ENCODE peak calls at places on chromosomes 6 and 20, in ten cellular contexts. M is choroid plexus epithelial cell, D is astrocyte of the spinal cord, P is AG04450, N is psoas muscle, Y is MM.1S, F is LNCaP clone FGC, R is AG10803, W is fibroblast of pulmonary artery, I is lower lobe of right lung. X is an unnamed sample.

GRCh38 chr20:39706089-39706721 is 744.1 kb downstream of the DHX35 start:
- DNase-seq in Y (no peak), D (peak; percentile 33), P (no peak), M (peak; percentile 3), N (no peak), I (no peak), R (no peak), W (no peak), F (no peak), X (no peak)

GRCh38 chr6:48928937-48929336 is 534.1 kb downstream of the MMUT start:
- DNase-seq in N (no peak), W (no peak), D (no peak), M (peak; percentile 10), F (no peak), P (no peak), R (no peak), I (no peak), Y (no peak), X (no peak)

GRCh38 chr20:48335421-48336090 is 492.2 kb downstream of the PREX1 start:
- DNase-seq in Y (no peak), I (no peak), F (no peak), W (no peak), N (no peak), R (no peak), M (no peak), D (no peak), P (no peak), X (no peak)

GRCh38 chr20:58149412-58150091 is 78.9 kb downstream of the ANKRD60 start:
- DNase-seq in I (no peak), D (no peak), W (no peak), P (no peak), F (no peak), R (no peak), N (no peak), M (no peak), Y (no peak), X (no peak)

GRCh38 chr20:48180039-48180438 is 394.8 kb upstream of the SULF2 start:
- DNase-seq in P (no peak), N (no peak), F (no peak), Y (no peak), M (peak; percentile 33), R (no peak), W (peak; percentile 24), D (peak; percentile 19), I (no peak), X (no peak)

GRCh38 chr6:88449770-88450169 is 283.6 kb upstream of the CNR1 start:
- DNase-seq in N (no peak), D (no peak), Y (no peak), P (no peak), W (peak; percentile 28), M (no peak), I (no peak), F (no peak), R (no peak), X (no peak)

GRCh38 chr6:114101255-114101654 is 130.3 kb upstream of the HDAC2 start:
- DNase-seq in Y (no peak), N (no peak), D (no peak), M (no peak), F (no peak), I (no peak), W (no peak), R (no peak), P (no peak), X (no peak)

GRCh38 chr20:32439132-32439829 is 81.2 kb downstream of the ASXL1 start:
- DNase-seq in F (no peak), M (peak; percentile 47), I (no peak), W (peak; percentile 55), R (peak; percentile 90), D (peak; percentile 70), Y (no peak), P (peak; percentile 37), N (no peak), X (no peak)

GRCh38 chr6:40855481-40855880 is 183.5 kb downstream of the UNC5CL start:
- DNase-seq in I (no peak), D (no peak), W (no peak), P (no peak), R (no peak), M (no peak), Y (no peak), F (no peak), N (no peak), X (no peak)

GRCh38 chr6:49606696-49607390 is 29.8 kb downstream of the RHAG start:
- DNase-seq in N (no peak), Y (peak; percentile 87), D (peak; percentile 82), W (peak; percentile 93), F (peak; percentile 88), R (peak; percentile 81), P (peak; percentile 74), I (no peak), M (peak; percentile 94), X (peak; percentile 75)

GRCh38 chr6:160379464-160379863 is 31.3 kb downstream of the SLC22A3 start:
- DNase-seq in M (peak; percentile 54), W (peak; percentile 70), I (no peak), D (peak; percentile 21), Y (no peak), N (no peak), F (no peak), R (peak; percentile 66), P (no peak), X (no peak)

GRCh38 chr20:12056836-12057235 is 139.1 kb downstream of the BTBD3 start:
- DNase-seq in W (no peak), F (no peak), I (no peak), Y (no peak), R (no peak), N (no peak), D (no peak), M (no peak), P (no peak), X (no peak)

GRCh38 chr6:26550250-26550993 is 12.3 kb downstream of the HMGN4 start:
- DNase-seq in P (no peak), N (peak; percentile 64), F (no peak), D (peak; percentile 57), M (peak; percentile 54), Y (no peak), R (peak; percentile 40), W (peak; percentile 43), I (peak; percentile 77), X (peak; percentile 80)

GRCh38 chr20:21127201-21127981 is 1.5 kb downstream of the KIZ start:
- DNase-seq in I (no peak), F (no peak), M (no peak), P (no peak), N (no peak), Y (no peak), W (no peak), D (no peak), R (no peak), X (no peak)
- H3K4me3 ChIP-seq in I (no peak overlapping the region), F (no peak overlapping the region), M (no peak overlapping the region), P (no peak overlapping the region), N (peak overlapping the region; percentile 91), Y (no peak overlapping the region), W (no peak overlapping the region), D (no peak overlapping the region), R (peak overlapping the region; percentile 81), X (no peak overlapping the region)

GRCh38 chr6:36056178-36056577 is 28.6 kb downstream of the MAPK14 start:
- DNase-seq in N (no peak), W (no peak), R (no peak), Y (no peak), P (no peak), F (peak; percentile 52), D (no peak), I (no peak), M (no peak), X (no peak)

GRCh38 chr6:36064770-36065396 is 37.3 kb downstream of the MAPK14 start:
- DNase-seq in D (no peak), N (no peak), R (no peak), Y (no peak), P (no peak), F (no peak), W (no peak), M (peak; percentile 25), I (no peak), X (no peak)

GRCh38 chr6:36062247-36062646 is 34.6 kb downstream of the MAPK14 start:
- DNase-seq in D (no peak), P (no peak), R (no peak), Y (no peak), W (no peak), M (no peak), I (no peak), N (no peak), F (no peak), X (no peak)

GRCh38 chr6:36063318-36063717 is 35.7 kb downstream of the MAPK14 start:
- DNase-seq in Y (no peak), R (no peak), W (no peak), P (no peak), I (no peak), N (no peak), D (no peak), F (no peak), M (no peak), X (no peak)

GRCh38 chr6:36061236-36061635 is 33.6 kb downstream of the MAPK14 start:
- DNase-seq in N (no peak), W (no peak), F (no peak), P (no peak), R (no peak), D (no peak), M (no peak), Y (no peak), I (no peak), X (no peak)
- TF ChIP-seq CTCF in N (no peak), W (no peak), F (no peak), P (no peak), R (no peak), D (no peak), M (no peak), Y (no peak), I (no peak), X (no peak)

GRCh38 chr6:110329348-110329728 is 28.8 kb downstream of the METTL24 start:
- DNase-seq in I (no peak), N (no peak), M (no peak), Y (no peak), F (no peak), W (no peak), P (no peak), R (peak; percentile 68), D (no peak), X (no peak)
- H3K4me3 ChIP-seq in I (peak overlapping the region; percentile 32), N (peak overlapping the region; percentile 36), M (peak overlapping the region; percentile 44), Y (no peak overlapping the region), F (no peak overlapping the region), W (no peak overlapping the region), P (peak overlapping the region; percentile 34), R (peak overlapping the region; percentile 38), D (no peak overlapping the region), X (no peak overlapping the region)

GRCh38 chr6:44235891-44236516 is 10.9 kb upstream of the HSP90AB1 start:
- DNase-seq in W (no peak), P (no peak), I (peak; percentile 31), R (no peak), Y (no peak), D (no peak), N (no peak), M (no peak), F (no peak), X (no peak)
- TF ChIP-seq CTCF in W (no peak), P (no peak), I (no peak), R (no peak), Y (no peak), D (no peak), N (no peak), M (no peak), F (no peak), X (no peak)

X was measured in GM12865.